ENCODE peak calls at places on chromosome 14, in five cellular contexts. One of them, this sample, is unnamed.

GRCh38 chr14:54098536-54098935 is 141.9 kb upstream of the BMP4 start:
- DNase-seq in NCI-H1105: no peak
- DNase-seq in RPMI8226: no peak
- DNase-seq in SW480: no peak
- DNase-seq in epithelial cell of proximal tubule: no peak
- DNase-seq in this sample: no peak

GRCh38 chr14:77264466-77265186 is 6.4 kb downstream of the NGB start:
- DNase-seq in NCI-H1105: no peak
- DNase-seq in SW480: no peak
- DNase-seq in epithelial cell of proximal tubule: no peak
- DNase-seq in RPMI8226: no peak
- DNase-seq in this sample: no peak

GRCh38 chr14:69373104-69373503 is 25.0 kb downstream of the ERH start:
- DNase-seq in RPMI8226: no peak
- DNase-seq in epithelial cell of proximal tubule: no peak
- DNase-seq in SW480: no peak
- DNase-seq in NCI-H1105: no peak
- DNase-seq in this sample: no peak

GRCh38 chr14:29446971-29447370 is 480.7 kb downstream of the PRKD1 start:
- DNase-seq in epithelial cell of proximal tubule: no peak
- DNase-seq in SW480: no peak
- DNase-seq in RPMI8226: no peak
- DNase-seq in NCI-H1105: no peak
- DNase-seq in this sample: no peak

GRCh38 chr14:100214768-100215079 is 24.2 kb upstream of the YY1 start:
- DNase-seq in SW480: no peak
- DNase-seq in epithelial cell of proximal tubule: no peak
- DNase-seq in RPMI8226: no peak
- DNase-seq in NCI-H1105: no peak
- DNase-seq in this sample: peak; percentile 22

GRCh38 chr14:98503086-98503815 is 768.7 kb downstream of the BCL11B start:
- DNase-seq in SW480: no peak
- DNase-seq in epithelial cell of proximal tubule: no peak
- DNase-seq in RPMI8226: no peak
- DNase-seq in NCI-H1105: no peak
- DNase-seq in this sample: no peak

GRCh38 chr14:51860836-51861583 is 598 bp downstream of the GNG2 start:
- DNase-seq in NCI-H1105: no peak
- DNase-seq in RPMI8226: no peak
- DNase-seq in SW480: peak; percentile 3
- DNase-seq in epithelial cell of proximal tubule: no peak
- DNase-seq in this sample: no peak

GRCh38 chr14:81221579-81222102 is 882 bp upstream of the GTF2A1 start:
- DNase-seq in SW480: peak; percentile 44
- DNase-seq in RPMI8226: no peak
- DNase-seq in epithelial cell of proximal tubule: no peak
- DNase-seq in NCI-H1105: no peak
- DNase-seq in this sample: peak; percentile 24

GRCh38 chr14:95330591-95331370 is 11.1 kb upstream of the CLMN start:
- DNase-seq in RPMI8226: peak; percentile 44
- DNase-seq in NCI-H1105: no peak
- DNase-seq in SW480: no peak
- DNase-seq in epithelial cell of proximal tubule: no peak
- DNase-seq in this sample: no peak

GRCh38 chr14:97346675-97347074 is 549.5 kb downstream of the VRK1 start:
- DNase-seq in RPMI8226: no peak
- DNase-seq in SW480: no peak
- DNase-seq in epithelial cell of proximal tubule: no peak
- DNase-seq in NCI-H1105: no peak
- DNase-seq in this sample: no peak

GRCh38 chr14:85273099-85273677 is 256.8 kb upstream of the FLRT2 start:
- DNase-seq in epithelial cell of proximal tubule: no peak
- DNase-seq in RPMI8226: no peak
- DNase-seq in SW480: no peak
- DNase-seq in NCI-H1105: no peak
- DNase-seq in this sample: no peak

GRCh38 chr14:77314043-77314442 is 6.6 kb downstream of the POMT2 start:
- DNase-seq in RPMI8226: no peak
- DNase-seq in SW480: peak; percentile 69
- DNase-seq in epithelial cell of proximal tubule: peak; percentile 91
- DNase-seq in NCI-H1105: no peak
- DNase-seq in this sample: no peak

GRCh38 chr14:72024504-72024903 is 92.3 kb downstream of the RGS6 start:
- DNase-seq in SW480: no peak
- DNase-seq in epithelial cell of proximal tubule: no peak
- DNase-seq in RPMI8226: no peak
- DNase-seq in NCI-H1105: no peak
- DNase-seq in this sample: peak; percentile 14

GRCh38 chr14:76765461-76765931 is 4.2 kb downstream of the VASH1 start:
- DNase-seq in RPMI8226: no peak
- DNase-seq in NCI-H1105: no peak
- DNase-seq in epithelial cell of proximal tubule: no peak
- DNase-seq in SW480: no peak
- DNase-seq in this sample: no peak

GRCh38 chr14:57391609-57392195 is 1.3 kb downstream of the NAA30 start:
- DNase-seq in SW480: peak; percentile 33
- DNase-seq in RPMI8226: no peak
- DNase-seq in NCI-H1105: no peak
- DNase-seq in epithelial cell of proximal tubule: no peak
- DNase-seq in this sample: no peak

GRCh38 chr14:94598816-94599655 is 13.2 kb upstream of the SERPINA3 start:
- DNase-seq in epithelial cell of proximal tubule: peak; percentile 98
- DNase-seq in RPMI8226: no peak
- DNase-seq in NCI-H1105: peak; percentile 12
- DNase-seq in SW480: peak; percentile 98
- DNase-seq in this sample: no peak

GRCh38 chr14:103623883-103624482 is 5.0 kb upstream of the KLC1 start:
- DNase-seq in SW480: no peak
- DNase-seq in RPMI8226: no peak
- DNase-seq in epithelial cell of proximal tubule: no peak
- DNase-seq in NCI-H1105: no peak
- DNase-seq in this sample: peak; percentile 64

GRCh38 chr14:32077081-32078029 is at the start of gene ARHGAP5:
- DNase-seq in epithelial cell of proximal tubule: no peak
- DNase-seq in SW480: peak; percentile 50
- DNase-seq in NCI-H1105: peak; percentile 85
- DNase-seq in RPMI8226: peak; percentile 38
- DNase-seq in this sample: peak; percentile 65

GRCh38 chr14:70816525-70816924 is 7.2 kb upstream of the MAP3K9 start:
- DNase-seq in NCI-H1105: no peak
- DNase-seq in SW480: no peak
- DNase-seq in RPMI8226: no peak
- DNase-seq in epithelial cell of proximal tubule: no peak
- DNase-seq in this sample: no peak